ENCODE peak calls at places on chromosome 3, in eight cellular contexts. One of them, this sample, is unnamed.

GRCh38 chr3:15812183-15812582 is 14.4 kb upstream of the ANKRD28 start:
- DNase-seq in NCI-H2081: peak; percentile 5
- DNase-seq in Karpas-422: peak; percentile 75
- DNase-seq in NCI-H1048: no peak
- DNase-seq in KG1: no peak
- DNase-seq in activated CD4-positive, alpha-beta T cell treated with anti-CD3 and anti-CD28 coated beads for 36 hours: no peak
- DNase-seq in stimulated activated CD4-positive, alpha-beta T cell treated with anti-CD3 and anti-CD28 coated beads, Interleukin-12 subunit alpha, Interleukin-12 subunit beta, amount 100 ng/mL, for 48 hours: no peak
- DNase-seq in right atrium auricular region: no peak
- DNase-seq in this sample: peak; percentile 40

GRCh38 chr3:98679986-98680385 is 83.2 kb upstream of the ST3GAL6 start:
- DNase-seq in NCI-H2081: no peak
- DNase-seq in Karpas-422: no peak
- DNase-seq in NCI-H1048: no peak
- DNase-seq in KG1: no peak
- DNase-seq in activated CD4-positive, alpha-beta T cell treated with anti-CD3 and anti-CD28 coated beads for 36 hours: no peak
- DNase-seq in stimulated activated CD4-positive, alpha-beta T cell treated with anti-CD3 and anti-CD28 coated beads, Interleukin-12 subunit alpha, Interleukin-12 subunit beta, amount 100 ng/mL, for 48 hours: no peak
- DNase-seq in right atrium auricular region: no peak
- DNase-seq in this sample: no peak

GRCh38 chr3:8512234-8512633 is 10.6 kb downstream of the LMCD1 start:
- DNase-seq in NCI-H2081: no peak
- DNase-seq in Karpas-422: no peak
- DNase-seq in NCI-H1048: no peak
- DNase-seq in KG1: no peak
- DNase-seq in activated CD4-positive, alpha-beta T cell treated with anti-CD3 and anti-CD28 coated beads for 36 hours: no peak
- DNase-seq in stimulated activated CD4-positive, alpha-beta T cell treated with anti-CD3 and anti-CD28 coated beads, Interleukin-12 subunit alpha, Interleukin-12 subunit beta, amount 100 ng/mL, for 48 hours: no peak
- DNase-seq in right atrium auricular region: no peak
- DNase-seq in this sample: no peak

GRCh38 chr3:64214002-64214696 is 11.1 kb downstream of the PRICKLE2 start:
- DNase-seq in NCI-H2081: no peak
- DNase-seq in Karpas-422: no peak
- DNase-seq in NCI-H1048: no peak
- DNase-seq in KG1: no peak
- DNase-seq in activated CD4-positive, alpha-beta T cell treated with anti-CD3 and anti-CD28 coated beads for 36 hours: no peak
- DNase-seq in stimulated activated CD4-positive, alpha-beta T cell treated with anti-CD3 and anti-CD28 coated beads, Interleukin-12 subunit alpha, Interleukin-12 subunit beta, amount 100 ng/mL, for 48 hours: no peak
- DNase-seq in right atrium auricular region: peak; percentile 69
- DNase-seq in this sample: peak; percentile 95

GRCh38 chr3:138082085-138082991 is 33.1 kb downstream of the DZIP1L start:
- DNase-seq in NCI-H2081: no peak
- DNase-seq in Karpas-422: no peak
- DNase-seq in NCI-H1048: no peak
- DNase-seq in KG1: no peak
- DNase-seq in activated CD4-positive, alpha-beta T cell treated with anti-CD3 and anti-CD28 coated beads for 36 hours: peak; percentile 38
- DNase-seq in stimulated activated CD4-positive, alpha-beta T cell treated with anti-CD3 and anti-CD28 coated beads, Interleukin-12 subunit alpha, Interleukin-12 subunit beta, amount 100 ng/mL, for 48 hours: no peak
- DNase-seq in right atrium auricular region: peak; percentile 62
- DNase-seq in this sample: peak; percentile 91

GRCh38 chr3:39810647-39811161 is 1.3 kb downstream of the MYRIP start:
- DNase-seq in NCI-H2081: no peak
- DNase-seq in Karpas-422: peak; percentile 82
- DNase-seq in NCI-H1048: no peak
- DNase-seq in KG1: no peak
- DNase-seq in activated CD4-positive, alpha-beta T cell treated with anti-CD3 and anti-CD28 coated beads for 36 hours: no peak
- DNase-seq in stimulated activated CD4-positive, alpha-beta T cell treated with anti-CD3 and anti-CD28 coated beads, Interleukin-12 subunit alpha, Interleukin-12 subunit beta, amount 100 ng/mL, for 48 hours: no peak
- DNase-seq in right atrium auricular region: no peak
- DNase-seq in this sample: no peak

GRCh38 chr3:94360982-94361381 is 298.1 kb downstream of the NSUN3 start:
- DNase-seq in NCI-H2081: no peak
- DNase-seq in Karpas-422: no peak
- DNase-seq in NCI-H1048: no peak
- DNase-seq in KG1: no peak
- DNase-seq in activated CD4-positive, alpha-beta T cell treated with anti-CD3 and anti-CD28 coated beads for 36 hours: no peak
- DNase-seq in stimulated activated CD4-positive, alpha-beta T cell treated with anti-CD3 and anti-CD28 coated beads, Interleukin-12 subunit alpha, Interleukin-12 subunit beta, amount 100 ng/mL, for 48 hours: no peak
- DNase-seq in right atrium auricular region: no peak
- DNase-seq in this sample: no peak

GRCh38 chr3:136070334-136070733 is 104.8 kb downstream of the PPP2R3A start:
- DNase-seq in NCI-H2081: no peak
- DNase-seq in Karpas-422: no peak
- DNase-seq in NCI-H1048: no peak
- DNase-seq in KG1: no peak
- DNase-seq in activated CD4-positive, alpha-beta T cell treated with anti-CD3 and anti-CD28 coated beads for 36 hours: no peak
- DNase-seq in stimulated activated CD4-positive, alpha-beta T cell treated with anti-CD3 and anti-CD28 coated beads, Interleukin-12 subunit alpha, Interleukin-12 subunit beta, amount 100 ng/mL, for 48 hours: no peak
- DNase-seq in right atrium auricular region: no peak
- DNase-seq in this sample: peak; percentile 90

GRCh38 chr3:159988617-159989251 is at the start of gene IL12A:
- DNase-seq in NCI-H2081: peak; percentile 64
- DNase-seq in Karpas-422: peak; percentile 94
- DNase-seq in NCI-H1048: peak; percentile 75
- DNase-seq in KG1: peak; percentile 53
- DNase-seq in activated CD4-positive, alpha-beta T cell treated with anti-CD3 and anti-CD28 coated beads for 36 hours: peak; percentile 88
- DNase-seq in stimulated activated CD4-positive, alpha-beta T cell treated with anti-CD3 and anti-CD28 coated beads, Interleukin-12 subunit alpha, Interleukin-12 subunit beta, amount 100 ng/mL, for 48 hours: peak; percentile 66
- DNase-seq in right atrium auricular region: peak; percentile 71
- DNase-seq in this sample: peak; percentile 66

GRCh38 chr3:13045904-13046568 is 27.2 kb downstream of the IQSEC1 start:
- DNase-seq in NCI-H2081: no peak
- DNase-seq in Karpas-422: peak; percentile 83
- DNase-seq in NCI-H1048: no peak
- DNase-seq in KG1: no peak
- DNase-seq in activated CD4-positive, alpha-beta T cell treated with anti-CD3 and anti-CD28 coated beads for 36 hours: peak; percentile 49
- DNase-seq in stimulated activated CD4-positive, alpha-beta T cell treated with anti-CD3 and anti-CD28 coated beads, Interleukin-12 subunit alpha, Interleukin-12 subunit beta, amount 100 ng/mL, for 48 hours: no peak
- DNase-seq in right atrium auricular region: no peak
- DNase-seq in this sample: no peak

GRCh38 chr3:134658555-134658954 is 7.7 kb upstream of the KY start:
- DNase-seq in NCI-H2081: no peak
- DNase-seq in Karpas-422: no peak
- DNase-seq in NCI-H1048: no peak
- DNase-seq in KG1: no peak
- DNase-seq in activated CD4-positive, alpha-beta T cell treated with anti-CD3 and anti-CD28 coated beads for 36 hours: no peak
- DNase-seq in stimulated activated CD4-positive, alpha-beta T cell treated with anti-CD3 and anti-CD28 coated beads, Interleukin-12 subunit alpha, Interleukin-12 subunit beta, amount 100 ng/mL, for 48 hours: no peak
- DNase-seq in right atrium auricular region: no peak
- DNase-seq in this sample: no peak

GRCh38 chr3:155791190-155791589 is 14.9 kb downstream of the C3orf33 start:
- DNase-seq in NCI-H2081: no peak
- DNase-seq in Karpas-422: no peak
- DNase-seq in NCI-H1048: no peak
- DNase-seq in KG1: no peak
- DNase-seq in activated CD4-positive, alpha-beta T cell treated with anti-CD3 and anti-CD28 coated beads for 36 hours: peak; percentile 23
- DNase-seq in stimulated activated CD4-positive, alpha-beta T cell treated with anti-CD3 and anti-CD28 coated beads, Interleukin-12 subunit alpha, Interleukin-12 subunit beta, amount 100 ng/mL, for 48 hours: no peak
- DNase-seq in right atrium auricular region: no peak
- DNase-seq in this sample: peak; percentile 19

GRCh38 chr3:20511863-20512262 is 325.9 kb upstream of the SGO1 start:
- DNase-seq in NCI-H2081: peak; percentile 63
- DNase-seq in Karpas-422: peak; percentile 80
- DNase-seq in NCI-H1048: peak; percentile 59
- DNase-seq in KG1: no peak
- DNase-seq in activated CD4-positive, alpha-beta T cell treated with anti-CD3 and anti-CD28 coated beads for 36 hours: no peak
- DNase-seq in stimulated activated CD4-positive, alpha-beta T cell treated with anti-CD3 and anti-CD28 coated beads, Interleukin-12 subunit alpha, Interleukin-12 subunit beta, amount 100 ng/mL, for 48 hours: no peak
- DNase-seq in right atrium auricular region: no peak
- DNase-seq in this sample: peak; percentile 76

GRCh38 chr3:64686446-64686908 is 1.3 kb downstream of the ADAMTS9 start:
- DNase-seq in NCI-H2081: no peak
- DNase-seq in Karpas-422: no peak
- DNase-seq in NCI-H1048: no peak
- DNase-seq in KG1: no peak
- DNase-seq in activated CD4-positive, alpha-beta T cell treated with anti-CD3 and anti-CD28 coated beads for 36 hours: no peak
- DNase-seq in stimulated activated CD4-positive, alpha-beta T cell treated with anti-CD3 and anti-CD28 coated beads, Interleukin-12 subunit alpha, Interleukin-12 subunit beta, amount 100 ng/mL, for 48 hours: no peak
- DNase-seq in right atrium auricular region: peak; percentile 71
- DNase-seq in this sample: peak; percentile 62

GRCh38 chr3:185175370-185175987 is 22.6 kb upstream of the C3orf70 start:
- DNase-seq in NCI-H2081: no peak
- DNase-seq in Karpas-422: peak; percentile 75
- DNase-seq in NCI-H1048: no peak
- DNase-seq in KG1: peak; percentile 27
- DNase-seq in activated CD4-positive, alpha-beta T cell treated with anti-CD3 and anti-CD28 coated beads for 36 hours: no peak
- DNase-seq in stimulated activated CD4-positive, alpha-beta T cell treated with anti-CD3 and anti-CD28 coated beads, Interleukin-12 subunit alpha, Interleukin-12 subunit beta, amount 100 ng/mL, for 48 hours: no peak
- DNase-seq in right atrium auricular region: peak; percentile 72
- DNase-seq in this sample: peak; percentile 82

GRCh38 chr3:46566040-46566631 is at the start of gene LRRC2:
- DNase-seq in NCI-H2081: peak; percentile 4
- DNase-seq in Karpas-422: no peak
- DNase-seq in NCI-H1048: no peak
- DNase-seq in KG1: no peak
- DNase-seq in activated CD4-positive, alpha-beta T cell treated with anti-CD3 and anti-CD28 coated beads for 36 hours: peak; percentile 50
- DNase-seq in stimulated activated CD4-positive, alpha-beta T cell treated with anti-CD3 and anti-CD28 coated beads, Interleukin-12 subunit alpha, Interleukin-12 subunit beta, amount 100 ng/mL, for 48 hours: no peak
- DNase-seq in right atrium auricular region: no peak
- DNase-seq in this sample: peak; percentile 69

GRCh38 chr3:87206070-87206469 is 21.0 kb upstream of the CHMP2B start:
- DNase-seq in NCI-H2081: no peak
- DNase-seq in Karpas-422: no peak
- DNase-seq in NCI-H1048: no peak
- DNase-seq in KG1: no peak
- DNase-seq in activated CD4-positive, alpha-beta T cell treated with anti-CD3 and anti-CD28 coated beads for 36 hours: no peak
- DNase-seq in stimulated activated CD4-positive, alpha-beta T cell treated with anti-CD3 and anti-CD28 coated beads, Interleukin-12 subunit alpha, Interleukin-12 subunit beta, amount 100 ng/mL, for 48 hours: no peak
- DNase-seq in right atrium auricular region: no peak
- DNase-seq in this sample: peak; percentile 42

GRCh38 chr3:116005404-116005803 is 382.1 kb downstream of the GAP43 start:
- DNase-seq in NCI-H2081: peak; percentile 28
- DNase-seq in Karpas-422: no peak
- DNase-seq in NCI-H1048: no peak
- DNase-seq in KG1: no peak
- DNase-seq in activated CD4-positive, alpha-beta T cell treated with anti-CD3 and anti-CD28 coated beads for 36 hours: no peak
- DNase-seq in stimulated activated CD4-positive, alpha-beta T cell treated with anti-CD3 and anti-CD28 coated beads, Interleukin-12 subunit alpha, Interleukin-12 subunit beta, amount 100 ng/mL, for 48 hours: no peak
- DNase-seq in right atrium auricular region: no peak
- DNase-seq in this sample: peak; percentile 90

GRCh38 chr3:128278761-128279593 is 125.7 kb downstream of the EEFSEC start:
- DNase-seq in NCI-H2081: peak; percentile 68
- DNase-seq in Karpas-422: no peak
- DNase-seq in NCI-H1048: no peak
- DNase-seq in KG1: no peak
- DNase-seq in activated CD4-positive, alpha-beta T cell treated with anti-CD3 and anti-CD28 coated beads for 36 hours: no peak
- DNase-seq in stimulated activated CD4-positive, alpha-beta T cell treated with anti-CD3 and anti-CD28 coated beads, Interleukin-12 subunit alpha, Interleukin-12 subunit beta, amount 100 ng/mL, for 48 hours: no peak
- DNase-seq in right atrium auricular region: no peak
- DNase-seq in this sample: peak; percentile 98

GRCh38 chr3:151604941-151605340 is 128.8 kb upstream of the AADACL2 start:
- DNase-seq in NCI-H2081: no peak
- DNase-seq in Karpas-422: peak; percentile 14
- DNase-seq in NCI-H1048: no peak
- DNase-seq in KG1: no peak
- DNase-seq in activated CD4-positive, alpha-beta T cell treated with anti-CD3 and anti-CD28 coated beads for 36 hours: no peak
- DNase-seq in stimulated activated CD4-positive, alpha-beta T cell treated with anti-CD3 and anti-CD28 coated beads, Interleukin-12 subunit alpha, Interleukin-12 subunit beta, amount 100 ng/mL, for 48 hours: no peak
- DNase-seq in right atrium auricular region: no peak
- DNase-seq in this sample: no peak

GRCh38 chr3:41115069-41115468 is 84.2 kb upstream of the CTNNB1 start:
- DNase-seq in NCI-H2081: no peak
- DNase-seq in Karpas-422: no peak
- DNase-seq in NCI-H1048: no peak
- DNase-seq in KG1: no peak
- DNase-seq in activated CD4-positive, alpha-beta T cell treated with anti-CD3 and anti-CD28 coated beads for 36 hours: no peak
- DNase-seq in stimulated activated CD4-positive, alpha-beta T cell treated with anti-CD3 and anti-CD28 coated beads, Interleukin-12 subunit alpha, Interleukin-12 subunit beta, amount 100 ng/mL, for 48 hours: no peak
- DNase-seq in right atrium auricular region: no peak
- DNase-seq in this sample: no peak

GRCh38 chr3:195227871-195228270 is 43.1 kb downstream of the XXYLT1 start:
- DNase-seq in NCI-H2081: no peak
- DNase-seq in Karpas-422: no peak
- DNase-seq in NCI-H1048: no peak
- DNase-seq in KG1: no peak
- DNase-seq in activated CD4-positive, alpha-beta T cell treated with anti-CD3 and anti-CD28 coated beads for 36 hours: no peak
- DNase-seq in stimulated activated CD4-positive, alpha-beta T cell treated with anti-CD3 and anti-CD28 coated beads, Interleukin-12 subunit alpha, Interleukin-12 subunit beta, amount 100 ng/mL, for 48 hours: no peak
- DNase-seq in right atrium auricular region: peak; percentile 46
- DNase-seq in this sample: no peak

GRCh38 chr3:3665546-3665945 is 133.7 kb upstream of the LRRN1 start:
- DNase-seq in NCI-H2081: no peak
- DNase-seq in Karpas-422: no peak
- DNase-seq in NCI-H1048: no peak
- DNase-seq in KG1: no peak
- DNase-seq in activated CD4-positive, alpha-beta T cell treated with anti-CD3 and anti-CD28 coated beads for 36 hours: no peak
- DNase-seq in stimulated activated CD4-positive, alpha-beta T cell treated with anti-CD3 and anti-CD28 coated beads, Interleukin-12 subunit alpha, Interleukin-12 subunit beta, amount 100 ng/mL, for 48 hours: no peak
- DNase-seq in right atrium auricular region: no peak
- DNase-seq in this sample: peak; percentile 26

GRCh38 chr3:192130534-192131132 is 596.7 kb downstream of the FGF12 start:
- DNase-seq in NCI-H2081: peak; percentile 78
- DNase-seq in Karpas-422: peak; percentile 90
- DNase-seq in NCI-H1048: no peak
- DNase-seq in KG1: peak; percentile 4
- DNase-seq in activated CD4-positive, alpha-beta T cell treated with anti-CD3 and anti-CD28 coated beads for 36 hours: peak; percentile 35
- DNase-seq in stimulated activated CD4-positive, alpha-beta T cell treated with anti-CD3 and anti-CD28 coated beads, Interleukin-12 subunit alpha, Interleukin-12 subunit beta, amount 100 ng/mL, for 48 hours: no peak
- DNase-seq in right atrium auricular region: peak; percentile 62
- DNase-seq in this sample: peak; percentile 64

GRCh38 chr3:71226565-71227281 is 356.8 kb downstream of the FOXP1 start:
- DNase-seq in NCI-H2081: peak; percentile 17
- DNase-seq in Karpas-422: no peak
- DNase-seq in NCI-H1048: no peak
- DNase-seq in KG1: no peak
- DNase-seq in activated CD4-positive, alpha-beta T cell treated with anti-CD3 and anti-CD28 coated beads for 36 hours: peak; percentile 95
- DNase-seq in stimulated activated CD4-positive, alpha-beta T cell treated with anti-CD3 and anti-CD28 coated beads, Interleukin-12 subunit alpha, Interleukin-12 subunit beta, amount 100 ng/mL, for 48 hours: peak; percentile 93
- DNase-seq in right atrium auricular region: no peak
- DNase-seq in this sample: peak; percentile 87

GRCh38 chr3:40267940-40268707 is 41.4 kb upstream of the EIF1B start:
- DNase-seq in NCI-H2081: peak; percentile 6
- DNase-seq in Karpas-422: no peak
- DNase-seq in NCI-H1048: no peak
- DNase-seq in KG1: no peak
- DNase-seq in activated CD4-positive, alpha-beta T cell treated with anti-CD3 and anti-CD28 coated beads for 36 hours: no peak
- DNase-seq in stimulated activated CD4-positive, alpha-beta T cell treated with anti-CD3 and anti-CD28 coated beads, Interleukin-12 subunit alpha, Interleukin-12 subunit beta, amount 100 ng/mL, for 48 hours: no peak
- DNase-seq in right atrium auricular region: no peak
- DNase-seq in this sample: peak; percentile 72

GRCh38 chr3:89957461-89957860 is 850.0 kb downstream of the EPHA3 start:
- DNase-seq in NCI-H2081: no peak
- DNase-seq in Karpas-422: no peak
- DNase-seq in NCI-H1048: no peak
- DNase-seq in KG1: no peak
- DNase-seq in activated CD4-positive, alpha-beta T cell treated with anti-CD3 and anti-CD28 coated beads for 36 hours: no peak
- DNase-seq in stimulated activated CD4-positive, alpha-beta T cell treated with anti-CD3 and anti-CD28 coated beads, Interleukin-12 subunit alpha, Interleukin-12 subunit beta, amount 100 ng/mL, for 48 hours: no peak
- DNase-seq in right atrium auricular region: no peak
- DNase-seq in this sample: no peak

GRCh38 chr3:157067114-157067513 is 92.8 kb downstream of the CCNL1 start:
- DNase-seq in NCI-H2081: no peak
- DNase-seq in Karpas-422: no peak
- DNase-seq in NCI-H1048: no peak
- DNase-seq in KG1: no peak
- DNase-seq in activated CD4-positive, alpha-beta T cell treated with anti-CD3 and anti-CD28 coated beads for 36 hours: peak; percentile 24
- DNase-seq in stimulated activated CD4-positive, alpha-beta T cell treated with anti-CD3 and anti-CD28 coated beads, Interleukin-12 subunit alpha, Interleukin-12 subunit beta, amount 100 ng/mL, for 48 hours: no peak
- DNase-seq in right atrium auricular region: no peak
- DNase-seq in this sample: no peak